ENCODE peak calls at places on chromosomes 2 and 18, in seven cellular contexts. Z, F, Q, G, B, W and X are unnamed samples.

GRCh38 chr2:152627010-152627957 is 90.0 kb downstream of the PRPF40A start:
- DNase-seq in Z (peak; percentile 55), F (no peak), Q (peak; percentile 28), G (no peak), B (peak; percentile 15), W (peak; percentile 8), X (no peak)

GRCh38 chr2:226888971-226889370 is 53.1 kb downstream of the RHBDD1 start:
- DNase-seq in Z (peak; percentile 52), F (no peak), Q (no peak), G (no peak), B (no peak), W (no peak), X (no peak)

GRCh38 chr2:99636432-99637034 is 146.7 kb upstream of the REV1 start:
- DNase-seq in Z (no peak), F (no peak), Q (no peak), G (no peak), B (no peak), W (no peak), X (no peak)

GRCh38 chr2:96631804-96632435 is 6.2 kb downstream of the KANSL3 start:
- DNase-seq in Z (peak; percentile 91), F (no peak), Q (no peak), G (no peak), B (no peak), W (no peak), X (peak; percentile 50)

GRCh38 chr2:237154050-237154638 is 68.5 kb downstream of the COPS8 start:
- DNase-seq in Z (peak; percentile 81), F (no peak), Q (peak; percentile 42), G (peak; percentile 67), B (peak; percentile 66), W (peak; percentile 38), X (peak; percentile 53)

GRCh38 chr2:240136013-240136670 is at the start of gene COPS9:
- DNase-seq in Z (peak; percentile 85), F (no peak), Q (peak; percentile 93), G (peak; percentile 95), B (peak; percentile 94), W (peak; percentile 83), X (peak; percentile 64)

GRCh38 chr2:220785181-220785580 is 786.9 kb downstream of the EPHA4 start:
- DNase-seq in Z (no peak), F (no peak), Q (no peak), G (no peak), B (no peak), W (no peak), X (no peak)

GRCh38 chr2:23435250-23436035 is 50.5 kb downstream of the KLHL29 start:
- DNase-seq in Z (no peak), F (no peak), Q (no peak), G (peak; percentile 33), B (no peak), W (no peak), X (no peak)

GRCh38 chr2:8628870-8629209 is 53.0 kb upstream of the ID2 start:
- DNase-seq in Z (no peak), F (no peak), Q (no peak), G (no peak), B (no peak), W (no peak), X (no peak)

GRCh38 chr2:207746131-207746530 is 23.6 kb downstream of the FZD5 start:
- DNase-seq in Z (peak; percentile 79), F (no peak), Q (peak; percentile 78), G (no peak), B (peak; percentile 87), W (peak; percentile 71), X (peak; percentile 53)

GRCh38 chr2:151290467-151290866 is 999 bp upstream of the NMI start:
- DNase-seq in Z (no peak), F (no peak), Q (no peak), G (no peak), B (no peak), W (no peak), X (no peak)

GRCh38 chr2:165660361-165660760 is 133.7 kb downstream of the GALNT3 start:
- DNase-seq in Z (no peak), F (no peak), Q (no peak), G (no peak), B (no peak), W (peak; percentile 12), X (no peak)

GRCh38 chr2:75208738-75209137 is 9.4 kb upstream of the TACR1 start:
- DNase-seq in Z (no peak), F (no peak), Q (no peak), G (no peak), B (no peak), W (no peak), X (no peak)

GRCh38 chr2:68716539-68716938 is 18.1 kb upstream of the ARHGAP25 start:
- DNase-seq in Z (no peak), F (no peak), Q (no peak), G (no peak), B (no peak), W (no peak), X (no peak)

GRCh38 chr2:230773039-230773773 is 60.6 kb downstream of the CAB39 start:
- DNase-seq in Z (no peak), F (no peak), Q (no peak), G (no peak), B (no peak), W (no peak), X (no peak)

GRCh38 chr2:159286709-159287441 is 372 bp upstream of the WDSUB1 start:
- DNase-seq in Z (peak; percentile 89), F (peak; percentile 94), Q (peak; percentile 100), G (peak; percentile 99), B (peak; percentile 99), W (peak; percentile 96), X (peak; percentile 72)

GRCh38 chr18:59051470-59052165 is 88.1 kb upstream of the SEC11C start:
- DNase-seq in Z (no peak), F (no peak), Q (no peak), G (no peak), B (no peak), W (no peak), X (no peak)

GRCh38 chr2:215598376-215598975 is 162.6 kb upstream of the FN1 start:
- DNase-seq in Z (peak; percentile 94), F (no peak), Q (no peak), G (no peak), B (no peak), W (no peak), X (peak; percentile 82)

GRCh38 chr2:121377676-121378075 is 92.7 kb upstream of the TFCP2L1 start:
- DNase-seq in Z (no peak), F (no peak), Q (no peak), G (no peak), B (no peak), W (no peak), X (no peak)

GRCh38 chr2:47528874-47529273 is 125.9 kb downstream of the MSH2 start:
- DNase-seq in Z (peak; percentile 36), F (no peak), Q (no peak), G (no peak), B (no peak), W (no peak), X (no peak)

GRCh38 chr2:27258051-27258450 is 4.8 kb downstream of the SLC30A3 start:
- DNase-seq in Z (no peak), F (no peak), Q (no peak), G (no peak), B (no peak), W (no peak), X (no peak)

GRCh38 chr2:216115224-216115582 is 6.1 kb downstream of the XRCC5 start:
- DNase-seq in Z (no peak), F (no peak), Q (no peak), G (no peak), B (peak; percentile 34), W (peak; percentile 20), X (no peak)

GRCh38 chr2:144583362-144583692 is 63.4 kb upstream of the ZEB2 start:
- DNase-seq in Z (no peak), F (no peak), Q (no peak), G (no peak), B (no peak), W (no peak), X (no peak)

GRCh38 chr2:161090401-161090800 is 69.8 kb upstream of the TANK start:
- DNase-seq in Z (peak; percentile 12), F (no peak), Q (no peak), G (no peak), B (no peak), W (peak; percentile 3), X (no peak)

GRCh38 chr2:64850641-64851040 is 138.6 kb upstream of the SLC1A4 start:
- DNase-seq in Z (no peak), F (no peak), Q (no peak), G (no peak), B (no peak), W (no peak), X (no peak)

GRCh38 chr2:118059919-118060478 is 28.3 kb upstream of the INSIG2 start:
- DNase-seq in Z (peak; percentile 74), F (no peak), Q (no peak), G (no peak), B (no peak), W (no peak), X (peak; percentile 34)

GRCh38 chr2:38697116-38697840 is 31.4 kb downstream of the GALM start:
- DNase-seq in Z (no peak), F (no peak), Q (no peak), G (no peak), B (no peak), W (peak; percentile 20), X (no peak)

GRCh38 chr2:43943809-43944452 is 51.9 kb downstream of the LRPPRC start:
- DNase-seq in Z (peak; percentile 8), F (no peak), Q (no peak), G (no peak), B (no peak), W (no peak), X (no peak)

GRCh38 chr2:45567288-45567963 is 43.6 kb downstream of the SRBD1 start:
- DNase-seq in Z (no peak), F (no peak), Q (no peak), G (no peak), B (no peak), W (peak; percentile 23), X (no peak)
- H3K4me3 ChIP-seq in Z (no peak overlapping the region), F (peak overlapping the region; percentile 16), Q (no peak overlapping the region), G (no peak overlapping the region), B (no peak overlapping the region), W (peak overlapping the region; percentile 46), X (no peak overlapping the region)

GRCh38 chr18:26473721-26474120 is 74.6 kb downstream of the KCTD1 start:
- DNase-seq in Z (no peak), F (no peak), Q (no peak), G (no peak), B (no peak), W (no peak), X (no peak)
- H3K27me3 ChIP-seq in Z (no peaks in the 10 kb centered on the region), F (no peaks in the 10 kb centered on the region), Q (no peaks in the 10 kb centered on the region), G (no peaks in the 10 kb centered on the region), B (no peaks in the 10 kb centered on the region), W (peaks cover 3% of the 10 kb centered on the region), X (no peaks in the 10 kb centered on the region)

GRCh38 chr18:58013241-58014211 is 30.5 kb upstream of the NEDD4L start:
- DNase-seq in Z (peak; percentile 22), F (no peak), Q (no peak), G (no peak), B (no peak), W (no peak), X (no peak)
- TF ChIP-seq CTCF in Z (no peak), F (no peak), Q (no peak), G (no peak), B (no peak), W (no peak), X (no peak)

DNA sequence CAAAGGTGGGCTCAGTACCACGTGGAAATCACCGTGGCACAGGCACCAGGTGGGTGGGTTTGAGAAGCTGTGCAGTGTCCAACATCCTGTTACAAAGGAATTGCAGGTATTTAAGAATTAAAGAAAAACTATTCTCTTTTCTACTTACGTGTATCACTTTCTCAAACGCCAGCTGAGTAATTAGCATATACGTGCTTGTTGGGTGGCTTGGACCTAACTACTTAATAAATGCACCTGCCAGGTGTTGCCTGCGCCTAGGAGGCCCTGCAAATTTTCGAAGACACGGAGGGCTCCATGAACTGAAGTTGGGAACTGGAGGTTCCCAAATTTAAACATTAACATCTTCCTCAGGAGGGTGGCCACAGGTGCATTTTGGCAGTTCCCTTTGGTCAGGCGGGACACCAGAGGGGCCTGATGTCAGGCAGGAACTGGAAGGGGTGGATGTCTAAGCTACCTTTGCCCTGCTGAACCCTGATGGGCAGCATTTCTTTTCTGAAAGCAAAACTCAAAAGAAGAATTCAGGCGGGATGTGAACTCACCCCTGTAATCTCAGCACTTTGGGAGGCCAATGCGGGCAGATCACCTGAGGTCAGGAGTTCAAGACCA is 84.8 kb downstream of the HS6ST1 start:
- DNase-seq in Z (no peak), F (no peak), Q (no peak), G (no peak), B (no peak), W (no peak), X (no peak)
- H3K4me3 ChIP-seq in Z (no peak overlapping the region), F (peak overlapping the region; percentile 73), Q (no peak overlapping the region), G (peak overlapping the region; percentile 10), B (peak overlapping the region; percentile 67), W (peak overlapping the region; percentile 67), X (no peak overlapping the region)